ENCODE peak calls at places on chromosome 15, in four cellular contexts. One of them, this sample, is unnamed. For H3K4me1, the result is how much of the 10 kb centered on the place peaks cover.

GRCh38 chr15:71559098-71559497 is 251.3 kb upstream of the NR2E3 start:
- DNase-seq in fibroblast of lung: peak
- DNase-seq in tibial nerve: no peak
- DNase-seq in psoas muscle: no peak
- DNase-seq in this sample: no peak

GRCh38 chr15:40313531-40314398 is 6.0 kb upstream of the PLCB2 start:
- DNase-seq in tibial nerve: peak
- DNase-seq in fibroblast of lung: no peak
- DNase-seq in psoas muscle: no peak
- DNase-seq in this sample: no peak

GRCh38 chr15:80856809-80857377 is 77.7 kb downstream of the CEMIP start:
- DNase-seq in psoas muscle: peak
- DNase-seq in fibroblast of lung: no peak
- DNase-seq in tibial nerve: peak
- DNase-seq in this sample: no peak

GRCh38 chr15:50145451-50145872 is 26.4 kb upstream of the ATP8B4 start:
- DNase-seq in tibial nerve: peak
- DNase-seq in psoas muscle: no peak
- DNase-seq in fibroblast of lung: peak
- DNase-seq in this sample: no peak

GRCh38 chr15:82298520-82298919 is 35.9 kb downstream of the SAXO2 start:
- DNase-seq in psoas muscle: no peak
- DNase-seq in tibial nerve: no peak
- DNase-seq in fibroblast of lung: no peak
- DNase-seq in this sample: no peak

GRCh38 chr15:62453356-62453755 is 288.3 kb upstream of the C2CD4B start:
- DNase-seq in tibial nerve: no peak
- DNase-seq in fibroblast of lung: peak
- DNase-seq in psoas muscle: no peak
- DNase-seq in this sample: no peak

GRCh38 chr15:44033894-44034293 is 161.2 kb downstream of the FRMD5 start:
- DNase-seq in psoas muscle: no peak
- DNase-seq in tibial nerve: peak
- DNase-seq in fibroblast of lung: peak
- DNase-seq in this sample: no peak

GRCh38 chr15:98916826-98917225 is 90.8 kb downstream of the PGPEP1L start:
- DNase-seq in psoas muscle: no peak
- DNase-seq in tibial nerve: no peak
- DNase-seq in fibroblast of lung: no peak
- DNase-seq in this sample: no peak

GRCh38 chr15:78955355-78955754 is 10.5 kb upstream of the CTSH start:
- DNase-seq in psoas muscle: no peak
- DNase-seq in tibial nerve: no peak
- DNase-seq in fibroblast of lung: no peak
- DNase-seq in this sample: no peak

GRCh38 chr15:81133782-81134461 is at the start of gene CFAP161:
- DNase-seq in fibroblast of lung: peak
- DNase-seq in psoas muscle: peak
- DNase-seq in tibial nerve: peak
- DNase-seq in this sample: no peak

GRCh38 chr15:78049691-78050440 is 27.6 kb downstream of the TBC1D2B start:
- DNase-seq in fibroblast of lung: peak
- DNase-seq in tibial nerve: no peak
- DNase-seq in psoas muscle: no peak
- DNase-seq in this sample: no peak

GRCh38 chr15:37788330-37788729 is 146.1 kb upstream of the TMCO5A start:
- DNase-seq in fibroblast of lung: no peak
- DNase-seq in tibial nerve: no peak
- DNase-seq in psoas muscle: no peak
- DNase-seq in this sample: no peak
- H3K4me1 ChIP-seq in fibroblast of lung: under half
- H3K4me1 ChIP-seq in tibial nerve: under half
- H3K4me1 ChIP-seq in psoas muscle: under half
- H3K4me1 ChIP-seq in this sample: under half

DNA sequence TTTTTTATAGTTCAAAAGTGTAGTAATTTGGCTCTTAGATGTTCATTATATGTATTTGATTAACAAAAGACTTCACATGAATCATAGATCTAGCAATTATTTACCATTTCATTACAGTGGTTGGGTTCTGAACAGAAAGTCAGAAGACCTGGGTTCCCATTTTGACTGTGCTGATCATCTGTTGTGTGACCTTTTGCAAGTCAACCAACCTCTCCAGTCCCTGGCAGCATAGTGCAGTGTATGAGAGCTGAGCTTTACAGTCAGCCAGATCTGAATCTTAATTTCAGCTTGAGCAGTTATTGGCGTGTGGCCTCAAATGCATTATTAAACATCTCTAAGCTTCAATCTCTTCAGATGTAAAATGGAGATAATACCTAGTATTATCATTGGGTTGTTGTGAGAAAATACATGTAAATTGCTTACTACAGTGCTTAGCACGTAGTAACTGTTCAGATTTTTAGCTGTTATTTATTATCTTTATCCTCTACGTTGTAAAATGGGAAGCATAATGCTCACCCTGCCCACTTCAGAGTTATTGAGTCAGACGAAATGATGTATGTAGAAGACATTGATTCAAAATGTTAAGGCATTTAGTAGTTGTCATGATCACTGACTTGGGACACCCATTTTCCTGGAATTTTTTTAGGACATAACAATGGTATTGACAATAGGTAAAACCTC is 104.0 kb downstream of the KLHL25 start:
- DNase-seq in fibroblast of lung: no peak
- DNase-seq in tibial nerve: no peak
- DNase-seq in psoas muscle: no peak
- DNase-seq in this sample: no peak
- H3K4me3 ChIP-seq in fibroblast of lung: no peak
- H3K4me3 ChIP-seq in tibial nerve: peak
- H3K4me3 ChIP-seq in psoas muscle: peak
- H3K4me3 ChIP-seq in this sample: no peak

DNA sequence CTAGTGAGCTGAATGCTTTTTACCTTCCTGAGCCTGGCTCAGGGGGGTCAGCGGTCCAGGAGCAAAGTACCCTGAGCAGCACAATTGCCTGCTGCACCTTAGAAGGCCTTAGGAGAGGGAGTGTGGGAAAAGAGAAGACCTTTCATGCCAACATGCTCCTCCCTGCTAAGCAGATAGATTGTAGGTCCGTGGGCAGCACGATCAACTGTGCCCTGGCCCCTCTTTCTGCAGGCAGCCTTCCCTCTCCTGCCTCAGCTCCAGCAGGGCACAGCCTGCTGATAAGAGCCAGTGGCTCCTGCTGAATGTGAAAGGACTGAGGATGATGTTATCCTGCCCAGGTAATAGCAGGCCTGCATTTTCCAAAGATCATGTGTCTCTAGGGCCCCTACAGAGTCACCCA is 4.1 kb downstream of the CORO2B start:
- DNase-seq in psoas muscle: no peak
- DNase-seq in fibroblast of lung: no peak
- DNase-seq in tibial nerve: no peak
- DNase-seq in this sample: no peak
- H3K4me1 ChIP-seq in psoas muscle: under half
- H3K4me1 ChIP-seq in fibroblast of lung: under half
- H3K4me1 ChIP-seq in tibial nerve: under half
- H3K4me1 ChIP-seq in this sample: under half

DNA sequence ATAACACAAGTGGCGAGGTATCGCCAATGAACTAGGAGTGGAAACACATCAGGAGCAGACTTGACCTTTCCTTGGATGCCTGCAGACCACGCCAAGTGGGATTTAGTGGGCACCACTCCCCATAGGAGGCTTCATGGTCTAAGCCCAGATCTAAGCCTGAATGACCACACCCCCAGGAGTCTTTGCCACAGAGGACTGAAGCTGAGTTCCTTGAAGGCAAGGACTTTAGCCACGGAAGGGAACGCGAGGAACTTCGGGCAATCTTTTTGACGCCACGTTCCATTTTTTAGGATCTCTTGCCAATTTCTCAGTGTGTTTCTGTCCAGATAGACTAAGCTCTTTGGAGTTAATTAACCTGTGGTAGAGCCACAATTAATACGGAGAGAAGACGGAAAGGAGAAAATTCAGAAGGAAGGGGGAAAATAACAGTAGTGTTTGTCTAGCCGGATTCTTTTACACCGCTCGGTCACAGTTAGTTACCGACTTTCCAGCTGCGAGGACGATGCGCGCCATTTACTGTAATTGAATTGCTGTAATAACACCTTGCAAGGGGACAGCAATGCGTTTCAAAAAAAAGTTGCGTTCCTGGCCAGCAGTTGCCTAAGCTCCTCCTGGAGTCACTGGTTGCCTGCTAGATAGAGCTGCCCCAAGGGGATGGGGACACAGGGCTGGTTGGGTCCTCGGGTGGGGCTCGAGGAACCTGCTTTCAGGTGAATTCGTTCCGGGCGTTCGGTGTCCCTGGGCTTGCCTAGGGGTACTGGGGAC is 37.1 kb downstream of the NR2F2 start:
- DNase-seq in psoas muscle: no peak
- DNase-seq in tibial nerve: no peak
- DNase-seq in fibroblast of lung: no peak
- DNase-seq in this sample: no peak
- H3K4me3 ChIP-seq in psoas muscle: peak
- H3K4me3 ChIP-seq in tibial nerve: peak
- H3K4me3 ChIP-seq in fibroblast of lung: no peak
- H3K4me3 ChIP-seq in this sample: no peak

This sample was measured in vagina.